ENCODE peak calls at places on chromosome 15, in four cellular contexts. M is naive thymus-derived CD4-positive, alpha-beta T cell; Z is colonic mucosa; C is tibial artery. K is an unnamed sample. For H3K4me1, the result is how much of the 10 kb centered on the place peaks cover.

GRCh38 chr15:73127302-73127936 is 75.2 kb downstream of the NEO1 start:
- DNase-seq in Z (peak), C (no peak), M (no peak), K (no peak)

GRCh38 chr15:74178326-74179100 is 5.0 kb downstream of the ISLR start:
- DNase-seq in Z (no peak), C (peak), M (no peak), K (no peak)

GRCh38 chr15:93478922-93479321 is 389.9 kb upstream of the RGMA start:
- DNase-seq in C (no peak), Z (no peak), M (no peak), K (no peak)

GRCh38 chr15:35751421-35752133 is 205.6 kb upstream of the DPH6 start:
- DNase-seq in M (peak), Z (peak), C (peak), K (peak)

GRCh38 chr15:37054336-37054735 is 46.0 kb downstream of the MEIS2 start:
- DNase-seq in M (no peak), Z (no peak), C (no peak), K (no peak)

GRCh38 chr15:49415638-49416037 is 7.4 kb upstream of the FGF7 start:
- DNase-seq in Z (no peak), M (no peak), C (no peak), K (no peak)

GRCh38 chr15:81362790-81363189 is 11.2 kb downstream of the TMC3 start:
- DNase-seq in C (no peak), Z (no peak), M (no peak), K (no peak)

GRCh38 chr15:67121725-67122600 is 56.6 kb downstream of the SMAD3 start:
- DNase-seq in C (peak), M (no peak), Z (no peak), K (no peak)

GRCh38 chr15:80095959-80096358 is 36.5 kb downstream of the ZFAND6 start:
- DNase-seq in M (no peak), Z (no peak), C (no peak), K (no peak)

GRCh38 chr15:33808720-33809119 is 159.6 kb upstream of the CHRM5 start:
- DNase-seq in C (no peak), Z (no peak), M (no peak), K (no peak)

GRCh38 chr15:71387825-71388224 is 272.6 kb downstream of the THSD4 start:
- DNase-seq in M (no peak), Z (no peak), C (no peak), K (no peak)

GRCh38 chr15:80588801-80589200 is 106.3 kb upstream of the ABHD17C start:
- DNase-seq in C (no peak), M (no peak), Z (no peak), K (no peak)

GRCh38 chr15:90420488-90420850 is 32.4 kb downstream of the IQGAP1 start:
- DNase-seq in M (no peak), Z (no peak), C (no peak), K (no peak)
- H3K4me1 ChIP-seq in M (under half), Z (under half), C (under half), K (half or more)

DNA sequence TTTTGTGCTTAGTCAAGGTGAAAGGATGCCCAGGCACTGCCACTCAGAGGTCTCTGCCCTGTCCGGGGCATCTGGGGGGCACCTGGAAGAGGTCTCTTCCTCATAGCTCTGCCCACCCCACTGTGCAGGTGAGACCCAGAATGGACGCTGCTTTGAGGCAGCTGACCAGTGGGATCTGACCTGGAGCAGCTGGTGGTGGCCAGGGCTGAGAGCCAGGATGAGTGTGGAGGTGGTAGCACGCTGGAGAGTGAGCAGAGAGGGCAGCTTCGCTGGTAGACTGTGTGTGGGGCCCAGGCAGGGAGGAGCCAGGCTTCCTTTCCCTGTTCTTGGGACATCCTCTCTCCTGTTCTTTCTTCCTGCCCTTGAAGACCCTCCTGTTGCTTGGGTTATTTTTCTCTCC is 32.2 kb upstream of the PLA2G4E start:
- DNase-seq in C (no peak), M (no peak), Z (peak), K (no peak)
- H3K27ac ChIP-seq in C (no peak), M (no peak), Z (no peak), K (no peak)

DNA sequence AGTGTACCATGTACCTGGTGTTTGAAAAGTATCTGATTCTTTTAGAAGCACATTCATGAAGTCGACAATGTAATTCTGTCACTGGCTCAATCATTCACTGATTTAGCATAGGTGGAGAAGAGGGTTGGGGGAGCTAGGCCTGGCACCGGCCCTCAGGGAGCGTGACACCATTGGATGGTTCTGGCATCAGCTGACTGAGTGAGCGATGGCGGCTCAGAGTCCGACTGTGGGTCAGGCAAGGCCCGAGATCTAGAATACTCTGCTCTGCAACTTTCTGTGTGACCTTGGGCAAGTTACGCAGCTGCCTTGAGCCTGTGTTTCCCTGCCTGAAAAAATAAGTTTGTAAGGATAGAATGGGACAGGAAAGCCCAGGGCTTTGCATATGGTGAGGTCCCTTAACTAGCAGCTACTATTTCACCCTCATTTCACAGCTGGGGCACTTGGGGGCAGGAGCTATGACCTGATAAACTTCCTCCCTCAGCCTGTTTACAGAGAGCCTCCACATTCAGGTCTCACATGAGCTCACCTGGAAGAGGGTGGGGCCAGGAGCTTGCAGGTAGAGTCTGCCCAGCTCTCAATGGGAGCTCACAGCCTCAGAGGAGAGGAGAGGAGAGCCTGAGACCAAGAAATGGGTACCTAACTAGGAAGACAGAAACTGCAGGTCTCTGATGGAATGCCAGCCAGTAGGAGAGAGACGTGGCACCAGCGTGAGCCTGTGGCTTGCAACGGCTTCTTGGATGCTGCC is 153.7 kb upstream of the TLE3 start:
- DNase-seq in M (no peak), Z (no peak), C (peak), K (no peak)
- H3K4me1 ChIP-seq in M (under half), Z (under half), C (under half), K (under half)

DNA sequence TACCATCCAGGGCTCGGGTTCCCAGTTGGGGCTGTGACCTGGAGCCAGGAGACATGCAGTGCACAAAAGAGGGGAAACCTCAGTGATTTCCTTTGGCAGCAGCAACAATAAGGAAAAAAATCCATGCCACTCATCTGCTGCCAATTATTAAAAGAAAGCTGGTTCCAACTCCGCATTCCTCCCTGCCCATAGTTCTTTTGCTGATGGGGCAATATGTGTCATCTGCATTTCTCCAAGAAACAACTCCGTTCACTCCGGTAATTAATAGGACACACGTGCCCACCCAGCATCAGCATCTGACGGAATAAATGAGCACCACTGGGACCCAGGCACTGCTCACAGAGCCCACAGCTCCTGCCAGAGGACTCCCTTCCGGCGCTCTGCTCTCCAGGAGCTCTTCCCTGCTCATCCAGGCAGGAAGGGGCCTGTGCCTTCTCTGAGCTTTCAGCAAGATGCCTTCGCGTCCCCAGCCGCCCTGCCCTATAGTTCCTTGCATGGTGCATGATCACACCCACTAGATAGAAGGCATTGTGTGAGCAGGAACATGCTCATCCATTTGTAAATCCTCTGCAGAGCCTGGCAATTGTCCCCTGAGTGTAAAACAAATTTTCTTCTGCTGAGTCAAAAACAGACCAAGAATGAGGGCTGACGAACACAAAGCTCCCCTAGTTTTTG is 181.8 kb downstream of the MEGF11 start:
- DNase-seq in M (no peak), C (no peak), Z (no peak), K (no peak)
- H3K27ac ChIP-seq in M (no peak), C (no peak), Z (no peak), K (no peak)

GRCh38 chr15:96076350-96076749 is 254.2 kb upstream of the NR2F2 start:
- DNase-seq in C (no peak), M (no peak), Z (no peak), K (no peak)
- H3K4me1 ChIP-seq in C (under half), M (under half), Z (under half), K (under half)

GRCh38 chr15:29672446-29672845 is 149.8 kb downstream of the TJP1 start:
- DNase-seq in M (no peak), C (no peak), Z (no peak), K (no peak)

GRCh38 chr15:29669823-29670222 is 152.4 kb downstream of the TJP1 start:
- DNase-seq in C (no peak), M (no peak), Z (no peak), K (no peak)

GRCh38 chr15:29670945-29671307 is 151.3 kb downstream of the TJP1 start:
- DNase-seq in C (no peak), Z (peak), M (no peak), K (no peak)

GRCh38 chr15:29670266-29670665 is 152.0 kb downstream of the TJP1 start:
- DNase-seq in Z (no peak), M (no peak), C (no peak), K (no peak)

DNA sequence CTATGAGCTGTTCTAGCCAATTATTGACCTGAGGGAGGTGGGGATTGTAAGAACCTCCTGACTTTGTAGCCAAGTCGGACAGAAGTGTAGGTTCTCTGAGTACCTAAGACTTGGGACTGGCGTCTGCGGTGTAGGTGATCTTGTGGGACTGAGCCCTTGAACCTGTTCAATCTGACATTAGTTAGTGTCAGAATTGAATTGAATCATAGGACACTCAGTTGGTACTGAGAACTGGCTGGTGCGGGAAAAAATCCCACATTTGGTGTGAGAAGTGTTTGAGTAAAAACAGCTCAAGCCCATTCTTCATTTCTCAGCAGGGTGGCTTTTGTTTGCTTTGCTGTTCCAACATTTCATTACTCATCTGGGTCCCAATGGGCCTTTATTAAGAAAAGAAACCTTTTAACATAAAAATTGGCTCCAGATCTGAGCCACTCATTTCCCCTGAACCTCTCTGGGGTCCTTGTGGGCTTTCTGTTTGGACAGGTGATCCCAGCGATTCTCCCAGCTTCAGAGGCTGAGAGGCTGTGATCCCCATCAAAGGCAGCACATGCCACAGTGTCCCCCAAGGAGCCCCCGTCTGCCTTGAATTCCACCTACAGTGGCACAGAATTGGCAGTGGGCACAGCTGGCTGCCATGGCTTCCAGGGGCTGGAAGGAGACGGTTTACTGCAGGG is 150.8 kb downstream of the TJP1 start:
- DNase-seq in C (no peak), M (no peak), Z (no peak), K (no peak)
- H3K27ac ChIP-seq in C (no peak), M (no peak), Z (no peak), K (no peak)

DNA sequence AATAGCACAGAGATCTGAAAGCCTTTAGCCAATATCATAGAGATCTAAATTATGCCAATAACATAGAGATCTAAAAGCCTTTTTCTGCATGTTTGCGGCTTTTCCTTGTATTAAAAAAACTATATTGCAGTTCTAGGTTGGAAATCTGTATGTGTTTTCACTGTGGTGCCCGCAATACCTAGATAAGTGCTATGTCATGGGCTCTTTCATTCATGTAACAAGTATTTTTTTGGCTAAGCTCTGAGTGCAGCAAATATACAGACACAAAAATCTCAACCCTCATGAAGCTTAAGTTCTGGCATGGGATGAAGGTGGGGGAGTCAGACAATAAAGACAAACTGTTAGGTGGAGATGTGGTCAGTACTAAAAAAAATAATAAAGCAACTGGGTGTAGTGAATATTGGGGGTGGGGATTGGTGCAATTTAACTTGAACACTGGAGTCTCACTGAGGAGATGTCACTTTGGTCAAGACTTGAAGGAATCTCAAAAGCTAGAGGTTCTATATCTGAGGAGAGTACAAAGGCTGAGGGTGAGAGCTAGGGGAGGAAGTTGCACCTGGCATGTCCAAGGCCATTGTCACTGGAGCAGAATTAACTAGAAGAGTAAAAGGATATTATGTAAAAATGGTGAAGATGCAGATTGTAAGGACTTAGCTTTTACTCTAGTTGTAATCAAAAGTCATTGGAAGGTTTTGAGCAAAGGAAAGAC is 978 bp downstream of the BUB1B start:
- DNase-seq in M (no peak), C (no peak), Z (no peak), K (no peak)
- H3K4me1 ChIP-seq in M (under half), C (under half), Z (under half), K (under half)

DNA sequence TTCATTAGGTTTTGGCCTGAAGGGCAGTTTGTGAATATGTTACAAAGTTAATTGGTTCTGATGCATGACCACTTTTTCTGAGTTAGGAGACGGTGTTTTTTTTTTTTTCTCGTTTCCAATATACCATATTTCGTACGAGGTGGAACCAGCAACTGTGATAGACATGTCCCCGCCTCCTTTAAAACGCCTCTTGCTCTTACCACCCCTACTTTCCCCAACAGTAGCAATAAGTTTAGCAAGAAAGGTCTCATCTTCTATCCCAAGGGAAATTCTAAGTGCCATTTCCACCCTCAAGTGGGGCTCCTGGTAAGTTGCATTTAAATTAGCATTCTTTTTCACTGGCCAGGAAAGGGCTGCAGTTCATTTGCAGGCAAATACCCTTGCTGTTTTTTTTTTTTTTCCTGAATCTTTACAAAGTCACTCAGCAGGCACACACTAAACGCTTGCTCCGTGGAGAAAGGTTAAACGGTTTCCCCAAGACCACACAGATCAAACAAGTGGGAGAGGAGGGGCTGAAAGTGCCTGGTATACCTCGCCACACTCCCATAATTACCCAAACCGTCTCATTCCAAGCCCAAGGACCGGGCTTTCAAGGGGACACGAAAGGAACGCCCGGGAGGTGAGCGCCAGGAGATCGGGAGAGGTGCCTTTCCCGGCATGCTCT is 39.5 kb upstream of the MGA start:
- DNase-seq in Z (no peak), C (no peak), M (no peak), K (no peak)
- H3K27ac ChIP-seq in Z (no peak), C (peak), M (no peak), K (no peak)

GRCh38 chr15:62889734-62890505 is 152.6 kb upstream of the TPM1 start:
- DNase-seq in Z (peak), C (no peak), M (no peak), K (no peak)

GRCh38 chr15:62886431-62887071 is 156.0 kb upstream of the TPM1 start:
- DNase-seq in C (no peak), Z (no peak), M (no peak), K (no peak)

GRCh38 chr15:62887113-62887570 is 155.4 kb upstream of the TPM1 start:
- DNase-seq in C (no peak), Z (no peak), M (no peak), K (no peak)

GRCh38 chr15:62888628-62889027 is 153.9 kb upstream of the TPM1 start:
- DNase-seq in Z (no peak), C (no peak), M (no peak), K (no peak)

GRCh38 chr15:62889141-62889661 is 153.3 kb upstream of the TPM1 start:
- DNase-seq in M (no peak), C (no peak), Z (no peak), K (no peak)
- H3K4me1 ChIP-seq in M (under half), C (under half), Z (under half), K (under half)

GRCh38 chr15:63502137-63502801 is 2.1 kb upstream of the USP3 start:
- DNase-seq in M (no peak), Z (peak), C (no peak), K (no peak)
- H3K27ac ChIP-seq in M (peak), Z (peak), C (peak), K (peak)